ENCODE peak calls at places on chromosomes 6 and 20, in four cellular contexts. One of them, this sample, is unnamed.

GRCh38 chr6:34506718-34507117 is 40.8 kb downstream of the PACSIN1 start:
- DNase-seq in K562: no peak
- DNase-seq in HepG2: no peak
- DNase-seq in HCT116: no peak
- DNase-seq in this sample: no peak

GRCh38 chr6:39753745-39754084 is 28.5 kb upstream of the KIF6 start:
- DNase-seq in K562: no peak
- DNase-seq in HepG2: no peak
- DNase-seq in HCT116: no peak
- DNase-seq in this sample: no peak

GRCh38 chr20:31698243-31698802 is 24.3 kb downstream of the BCL2L1 start:
- DNase-seq in K562: no peak
- DNase-seq in HepG2: no peak
- DNase-seq in HCT116: no peak
- DNase-seq in this sample: no peak

GRCh38 chr6:81138236-81138635 is 614.2 kb downstream of the TENT5A start:
- DNase-seq in K562: no peak
- DNase-seq in HepG2: no peak
- DNase-seq in HCT116: no peak
- DNase-seq in this sample: no peak

GRCh38 chr20:56730003-56730402 is 100.9 kb downstream of the TFAP2C start:
- DNase-seq in K562: peak; percentile 62
- DNase-seq in HepG2: no peak
- DNase-seq in HCT116: no peak
- DNase-seq in this sample: no peak

GRCh38 chr6:139764498-139764986 is 390.1 kb upstream of the CITED2 start:
- DNase-seq in K562: peak; percentile 36
- DNase-seq in HepG2: peak; percentile 66
- DNase-seq in HCT116: peak; percentile 83
- DNase-seq in this sample: no peak

GRCh38 chr6:57135885-57136284 is 36.2 kb upstream of the BAG2 start:
- DNase-seq in K562: no peak
- DNase-seq in HepG2: no peak
- DNase-seq in HCT116: no peak
- DNase-seq in this sample: no peak

GRCh38 chr20:44704551-44704971 is 10.6 kb upstream of the CCN5 start:
- DNase-seq in K562: no peak
- DNase-seq in HepG2: no peak
- DNase-seq in HCT116: no peak
- DNase-seq in this sample: no peak

GRCh38 chr20:8844179-8844578 is 224.7 kb upstream of the PLCB4 start:
- DNase-seq in K562: no peak
- DNase-seq in HepG2: peak; percentile 77
- DNase-seq in HCT116: no peak
- DNase-seq in this sample: no peak

GRCh38 chr6:16481680-16482079 is 243.3 kb downstream of the GMPR start:
- DNase-seq in K562: no peak
- DNase-seq in HepG2: no peak
- DNase-seq in HCT116: no peak
- DNase-seq in this sample: no peak

GRCh38 chr6:45787384-45787783 is 228.3 kb downstream of the CLIC5 start:
- DNase-seq in K562: no peak
- DNase-seq in HepG2: no peak
- DNase-seq in HCT116: no peak
- DNase-seq in this sample: no peak

GRCh38 chr6:125095501-125096301 is 57.9 kb upstream of the TPD52L1 start:
- DNase-seq in K562: no peak
- DNase-seq in HepG2: no peak
- DNase-seq in HCT116: no peak
- DNase-seq in this sample: no peak

GRCh38 chr6:41757931-41758640 is 10.9 kb upstream of the PGC start:
- DNase-seq in K562: no peak
- DNase-seq in HepG2: no peak
- DNase-seq in HCT116: no peak
- DNase-seq in this sample: no peak

GRCh38 chr20:50314326-50314725 is 123.7 kb downstream of the CEBPB start:
- DNase-seq in K562: no peak
- DNase-seq in HepG2: no peak
- DNase-seq in HCT116: no peak
- DNase-seq in this sample: no peak

GRCh38 chr20:1674361-1674760 is 16.8 kb upstream of the SIRPG start:
- DNase-seq in K562: no peak
- DNase-seq in HepG2: no peak
- DNase-seq in HCT116: no peak
- DNase-seq in this sample: peak; percentile 6

GRCh38 chr6:55902796-55903195 is 27.4 kb upstream of the BMP5 start:
- DNase-seq in K562: no peak
- DNase-seq in HepG2: no peak
- DNase-seq in HCT116: no peak
- DNase-seq in this sample: no peak

GRCh38 chr20:41177636-41178035 is 40.3 kb downstream of the PLCG1 start:
- DNase-seq in K562: no peak
- DNase-seq in HepG2: no peak
- DNase-seq in HCT116: peak; percentile 8
- DNase-seq in this sample: peak; percentile 40

GRCh38 chr6:166420351-166420750 is 37.6 kb upstream of the MPC1 start:
- DNase-seq in K562: no peak
- DNase-seq in HepG2: peak; percentile 86
- DNase-seq in HCT116: no peak
- DNase-seq in this sample: no peak

GRCh38 chr6:111307275-111307858 is 175.7 kb downstream of the REV3L start:
- DNase-seq in K562: no peak
- DNase-seq in HepG2: no peak
- DNase-seq in HCT116: no peak
- DNase-seq in this sample: no peak

GRCh38 chr6:148873868-148874267 is 127.0 kb downstream of the UST start:
- DNase-seq in K562: no peak
- DNase-seq in HepG2: no peak
- DNase-seq in HCT116: no peak
- DNase-seq in this sample: no peak

GRCh38 chr6:31877125-31877650 is 1.6 kb downstream of the SLC44A4 start:
- DNase-seq in K562: no peak
- DNase-seq in HepG2: no peak
- DNase-seq in HCT116: no peak
- DNase-seq in this sample: no peak

GRCh38 chr6:27168586-27169443 is 78.7 kb upstream of the PRSS16 start:
- DNase-seq in K562: no peak
- DNase-seq in HepG2: no peak
- DNase-seq in HCT116: no peak
- DNase-seq in this sample: no peak

GRCh38 chr20:9408422-9409300 is 105.7 kb upstream of the LAMP5 start:
- DNase-seq in K562: no peak
- DNase-seq in HepG2: no peak
- DNase-seq in HCT116: no peak
- DNase-seq in this sample: no peak

GRCh38 chr6:137365648-137366047 is 128.5 kb downstream of the OLIG3 start:
- DNase-seq in K562: no peak
- DNase-seq in HepG2: peak; percentile 66
- DNase-seq in HCT116: no peak
- DNase-seq in this sample: no peak

GRCh38 chr6:159646731-159647130 is 46.3 kb downstream of the SOD2 start:
- DNase-seq in K562: no peak
- DNase-seq in HepG2: no peak
- DNase-seq in HCT116: no peak
- DNase-seq in this sample: no peak

GRCh38 chr6:110287462-110288341 is 70.4 kb downstream of the METTL24 start:
- DNase-seq in K562: no peak
- DNase-seq in HepG2: peak; percentile 14
- DNase-seq in HCT116: no peak
- DNase-seq in this sample: no peak

GRCh38 chr6:47321582-47321981 is 11.9 kb upstream of the TNFRSF21 start:
- DNase-seq in K562: no peak
- DNase-seq in HepG2: no peak
- DNase-seq in HCT116: no peak
- DNase-seq in this sample: no peak

GRCh38 chr6:170135461-170135820 is 155.4 kb downstream of the DLL1 start:
- DNase-seq in K562: no peak
- DNase-seq in HepG2: no peak
- DNase-seq in HCT116: no peak
- DNase-seq in this sample: no peak

GRCh38 chr6:170135821-170136471 is 154.9 kb downstream of the DLL1 start:
- DNase-seq in K562: no peak
- DNase-seq in HepG2: no peak
- DNase-seq in HCT116: no peak
- DNase-seq in this sample: no peak

GRCh38 chr6:170136541-170137175 is 154.2 kb downstream of the DLL1 start:
- DNase-seq in K562: no peak
- DNase-seq in HepG2: no peak
- DNase-seq in HCT116: no peak
- DNase-seq in this sample: no peak

GRCh38 chr6:170134077-170135040 is 156.5 kb downstream of the DLL1 start:
- DNase-seq in K562: no peak
- DNase-seq in HepG2: no peak
- DNase-seq in HCT116: no peak
- DNase-seq in this sample: peak; percentile 33

DNA sequence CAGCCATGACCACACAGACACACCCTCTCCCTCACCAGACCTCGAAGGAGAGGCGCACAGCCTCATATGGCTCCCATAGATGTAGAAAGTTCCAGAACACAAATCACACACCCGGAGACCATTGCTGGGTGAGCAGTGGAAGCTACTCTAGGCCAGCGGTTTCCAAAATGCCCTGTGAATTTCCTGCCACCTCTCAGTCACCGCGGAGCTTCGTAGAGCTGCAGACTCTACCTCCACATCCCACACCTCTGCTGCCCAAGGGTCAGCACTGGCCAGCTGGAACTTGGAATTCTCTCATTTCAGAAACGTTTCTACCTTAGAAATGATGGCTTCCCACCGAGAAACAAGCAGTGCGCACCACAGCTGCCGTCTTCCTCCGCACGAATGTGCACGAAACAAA is 155.8 kb downstream of the DLL1 start:
- DNase-seq in K562: no peak
- DNase-seq in HepG2: no peak
- DNase-seq in HCT116: no peak
- DNase-seq in this sample: no peak
- TF ChIP-seq FOSL1 in K562: no peak
- TF ChIP-seq FOSL1 in HepG2: no peak
- TF ChIP-seq FOSL1 in HCT116: no peak
- TF ChIP-seq FOSL1 in this sample: no peak

DNA sequence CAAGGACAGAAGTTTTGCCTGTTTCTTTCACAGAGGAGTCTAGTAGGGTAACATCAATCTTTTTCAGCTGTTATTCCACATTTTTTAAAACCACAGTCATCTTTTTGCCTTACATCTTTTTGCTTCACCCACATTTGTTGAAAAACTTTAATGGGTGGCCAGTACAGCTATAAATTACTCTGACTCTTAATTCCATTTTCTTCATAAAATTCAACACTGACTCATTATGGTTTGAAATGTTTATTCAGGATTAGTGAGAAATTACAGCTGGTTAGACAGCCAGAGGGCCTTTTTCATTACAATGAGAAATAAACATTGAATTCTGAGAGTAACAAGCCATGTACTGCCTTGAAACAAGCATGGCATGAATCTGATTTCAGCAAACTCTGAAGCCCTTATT is 19.6 kb downstream of the NDUFAF4 start:
- DNase-seq in K562: no peak
- DNase-seq in HepG2: no peak
- DNase-seq in HCT116: no peak
- DNase-seq in this sample: no peak
- TF ChIP-seq FOSL1 in K562: no peak
- TF ChIP-seq FOSL1 in HepG2: no peak
- TF ChIP-seq FOSL1 in HCT116: no peak
- TF ChIP-seq FOSL1 in this sample: no peak

GRCh38 chr6:75393806-75394205 is 99.8 kb downstream of the FILIP1 start:
- DNase-seq in K562: no peak
- DNase-seq in HepG2: no peak
- DNase-seq in HCT116: no peak
- DNase-seq in this sample: no peak

GRCh38 chr6:75397806-75398465 is 95.7 kb downstream of the FILIP1 start:
- DNase-seq in K562: no peak
- DNase-seq in HepG2: peak; percentile 26
- DNase-seq in HCT116: no peak
- DNase-seq in this sample: no peak

GRCh38 chr6:75396005-75396800 is 97.4 kb downstream of the FILIP1 start:
- DNase-seq in K562: no peak
- DNase-seq in HepG2: no peak
- DNase-seq in HCT116: no peak
- DNase-seq in this sample: no peak
- TF ChIP-seq FOSL1 in K562: no peak
- TF ChIP-seq FOSL1 in HepG2: no peak
- TF ChIP-seq FOSL1 in HCT116: no peak
- TF ChIP-seq FOSL1 in this sample: no peak

GRCh38 chr6:20463396-20463795 is 61.7 kb downstream of the E2F3 start:
- DNase-seq in K562: no peak
- DNase-seq in HepG2: no peak
- DNase-seq in HCT116: no peak
- DNase-seq in this sample: no peak
- TF ChIP-seq FOSL1 in K562: no peak
- TF ChIP-seq FOSL1 in HepG2: no peak
- TF ChIP-seq FOSL1 in HCT116: no peak
- TF ChIP-seq FOSL1 in this sample: no peak

DNA sequence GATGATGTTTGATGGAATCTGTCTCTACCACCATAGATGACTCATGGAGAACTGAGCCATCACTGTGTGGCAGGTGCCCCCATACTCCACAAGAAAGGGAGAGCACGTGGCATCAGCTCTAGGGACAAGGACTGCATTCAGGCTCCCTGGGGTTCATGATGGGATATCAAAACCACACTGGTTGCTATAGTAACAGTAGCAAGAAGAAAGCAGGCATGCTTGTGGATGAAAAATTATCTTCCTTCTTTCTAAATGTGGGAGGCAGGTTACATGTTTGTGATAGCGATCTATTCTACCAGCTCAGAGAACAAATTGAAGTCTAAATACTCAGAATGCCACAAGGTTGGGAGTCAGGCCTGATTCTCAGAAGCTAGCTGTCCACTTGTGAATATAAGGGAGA is 224.2 kb downstream of the ARHGAP18 start:
- DNase-seq in K562: no peak
- DNase-seq in HepG2: no peak
- DNase-seq in HCT116: no peak
- DNase-seq in this sample: no peak
- TF ChIP-seq FOSL1 in K562: no peak
- TF ChIP-seq FOSL1 in HepG2: no peak
- TF ChIP-seq FOSL1 in HCT116: no peak
- TF ChIP-seq FOSL1 in this sample: no peak

This sample was measured in H1.